ENCODE peak calls at places on chromosomes 2 and 18, in five cellular contexts. K is HFF-Myc; H is breast epithelium; V is psoas muscle; R is CD8-positive, alpha-beta memory T cell. W is an unnamed sample.

GRCh38 chr18:58668211-58668610 is 3.1 kb upstream of the MALT1 start:
- DNase-seq in K (no peak), R (no peak), H (no peak), V (no peak), W (no peak)

GRCh38 chr2:241040811-241041334 is 42.5 kb downstream of the SNED1 start:
- DNase-seq in K (no peak), R (no peak), H (no peak), V (no peak), W (no peak)

GRCh38 chr2:138276367-138276766 is 225.2 kb upstream of the SPOPL start:
- DNase-seq in K (no peak), H (no peak), V (no peak), R (no peak), W (no peak)

GRCh38 chr2:196166876-196167275 is 4.5 kb downstream of the STK17B start:
- DNase-seq in V (no peak), R (no peak), H (no peak), K (no peak), W (no peak)

GRCh38 chr18:48801728-48802542 is 148.8 kb downstream of the SMAD7 start:
- DNase-seq in K (no peak), V (no peak), R (no peak), H (peak; percentile 25), W (no peak)

GRCh38 chr2:45190481-45190880 is 181.2 kb upstream of the SIX2 start:
- DNase-seq in K (no peak), V (no peak), H (no peak), R (no peak), W (no peak)

GRCh38 chr2:10385501-10385900 is 62.6 kb downstream of the ODC1 start:
- DNase-seq in V (no peak), H (no peak), K (no peak), R (no peak), W (no peak)

GRCh38 chr2:229445013-229445412 is 173.9 kb upstream of the PID1 start:
- DNase-seq in H (peak; percentile 54), K (peak; percentile 83), V (peak; percentile 65), R (no peak), W (peak; percentile 81)

GRCh38 chr2:58853420-58853819 is 612.3 kb upstream of the FANCL start:
- DNase-seq in V (no peak), H (no peak), K (no peak), R (no peak), W (no peak)

GRCh38 chr2:64036343-64036742 is 17.1 kb upstream of the VPS54 start:
- DNase-seq in H (no peak), K (no peak), V (no peak), R (no peak), W (no peak)

GRCh38 chr18:47882641-47883040 is 47.8 kb downstream of the SMAD2 start:
- DNase-seq in K (no peak), R (no peak), V (no peak), H (no peak), W (no peak)

GRCh38 chr18:9613550-9614400 is 584 bp downstream of the PPP4R1 start:
- DNase-seq in R (peak; percentile 39), V (peak; percentile 59), H (peak; percentile 55), K (no peak), W (no peak)

GRCh38 chr2:109322111-109322510 is 193.1 kb downstream of the SH3RF3 start:
- DNase-seq in K (peak; percentile 87), R (no peak), V (peak; percentile 90), H (peak; percentile 77), W (peak; percentile 96)

GRCh38 chr2:159609933-159610523 is 6.3 kb downstream of the BAZ2B start:
- DNase-seq in R (no peak), V (no peak), K (no peak), H (no peak), W (no peak)

GRCh38 chr18:76361219-76361618 is 133.8 kb downstream of the ZNF516 start:
- DNase-seq in V (no peak), K (no peak), H (no peak), R (no peak), W (no peak)

GRCh38 chr18:9758624-9759075 is 50.5 kb downstream of the RAB31 start:
- DNase-seq in H (no peak), V (no peak), K (no peak), R (no peak), W (no peak)

GRCh38 chr18:24601624-24602023 is 141.2 kb downstream of the HRH4 start:
- DNase-seq in R (no peak), V (no peak), H (no peak), K (no peak), W (no peak)

GRCh38 chr2:241007111-241007510 is 8.7 kb downstream of the SNED1 start:
- DNase-seq in K (no peak), V (no peak), H (no peak), R (no peak), W (no peak)

GRCh38 chr2:12243381-12243780 is 473.4 kb upstream of the TRIB2 start:
- DNase-seq in R (no peak), V (no peak), H (no peak), K (no peak), W (no peak)

GRCh38 chr2:66344087-66344663 is 90.8 kb upstream of the MEIS1 start:
- DNase-seq in K (no peak), R (no peak), H (no peak), V (no peak), W (no peak)

GRCh38 chr2:6943523-6943922 is 26.3 kb downstream of the RNF144A start:
- DNase-seq in K (no peak), R (no peak), H (no peak), V (no peak), W (no peak)

GRCh38 chr2:58734365-58734764 is 493.2 kb upstream of the FANCL start:
- DNase-seq in H (no peak), R (no peak), V (no peak), K (no peak), W (no peak)

GRCh38 chr2:70011786-70012185 is 50.4 kb upstream of the ASPRV1 start:
- DNase-seq in K (no peak), H (no peak), V (no peak), R (no peak), W (no peak)

GRCh38 chr18:58670561-58671121 is 624 bp upstream of the MALT1 start:
- DNase-seq in H (no peak), K (no peak), V (no peak), R (no peak), W (no peak)

GRCh38 chr18:709771-710170 is 2.7 kb downstream of the ENOSF1 start:
- DNase-seq in K (no peak), H (no peak), V (no peak), R (no peak), W (no peak)

GRCh38 chr2:187165936-187166335 is 282.1 kb downstream of the CALCRL start:
- DNase-seq in R (no peak), H (no peak), V (no peak), K (no peak), W (no peak)

DNA sequence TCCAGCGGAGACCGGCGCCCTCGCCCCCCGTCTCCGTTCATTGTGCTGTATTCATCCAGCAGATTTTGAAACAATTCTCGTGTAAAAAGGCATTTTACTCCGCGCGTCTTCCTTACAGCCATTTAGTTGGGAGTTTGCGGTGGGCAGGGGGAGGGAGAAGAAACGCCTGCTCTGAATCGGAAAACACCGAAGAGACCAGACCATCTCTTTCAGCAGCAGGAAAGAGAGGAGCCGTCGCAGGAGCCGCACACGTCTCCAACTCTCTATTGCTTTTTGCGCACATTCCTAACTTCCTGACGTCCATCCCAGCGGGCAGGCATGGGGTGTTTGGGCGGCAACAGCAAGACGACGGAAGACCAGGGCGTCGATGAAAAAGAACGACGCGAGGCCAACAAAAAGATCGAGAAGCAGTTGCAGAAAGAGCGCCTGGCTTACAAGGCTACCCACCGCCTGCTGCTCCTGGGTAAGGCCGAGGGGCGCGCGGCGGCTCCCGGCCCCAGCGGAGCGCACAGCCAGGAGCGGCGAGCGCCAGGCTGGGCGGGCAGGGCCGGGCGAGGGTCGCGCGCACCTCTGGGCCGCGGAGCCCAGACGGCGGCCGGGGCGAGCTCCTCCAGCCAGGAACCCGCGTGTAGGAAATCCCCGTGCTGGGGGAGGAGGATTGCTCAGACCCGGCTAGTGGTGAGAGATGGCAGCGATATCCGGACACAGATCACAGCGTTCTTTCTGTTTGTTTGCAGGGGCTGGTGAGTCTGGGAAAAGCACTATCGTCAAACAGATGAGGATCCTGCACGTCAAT is 63.2 kb downstream of the GNAL start:
- DNase-seq in K (no peak), V (no peak), H (no peak), R (no peak), W (no peak)
- H3K4me3 ChIP-seq in K (no peak overlapping the region), V (peak overlapping the region; percentile 37), H (peak overlapping the region; percentile 42), R (no peak overlapping the region), W (no peak overlapping the region)

DNA sequence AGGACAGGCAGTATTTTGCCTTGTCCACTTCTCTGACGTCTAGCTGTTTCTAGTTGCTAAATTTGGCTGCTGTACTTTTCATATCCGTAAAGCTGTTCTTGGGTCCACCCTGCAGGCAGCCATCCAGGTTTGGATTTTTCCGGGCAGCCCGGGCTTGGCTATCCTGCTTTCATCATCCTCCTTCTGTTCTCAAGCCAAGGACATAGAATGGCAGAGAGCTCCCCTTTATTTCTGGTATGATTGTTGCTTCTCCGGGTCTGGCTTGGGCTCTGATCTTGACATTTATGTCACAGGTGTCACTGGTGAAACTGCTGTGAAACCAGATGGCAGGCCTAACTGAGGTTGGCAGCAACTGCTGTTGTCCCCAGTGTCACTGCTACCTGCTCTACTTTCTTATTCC is 35.5 kb downstream of the SCN2A start:
- DNase-seq in V (peak; percentile 73), R (no peak), H (peak; percentile 54), K (no peak), W (no peak)
- H3K4me3 ChIP-seq in V (peak overlapping the region; percentile 6), R (no peak overlapping the region), H (no peak overlapping the region), K (no peak overlapping the region), W (no peak overlapping the region)

DNA sequence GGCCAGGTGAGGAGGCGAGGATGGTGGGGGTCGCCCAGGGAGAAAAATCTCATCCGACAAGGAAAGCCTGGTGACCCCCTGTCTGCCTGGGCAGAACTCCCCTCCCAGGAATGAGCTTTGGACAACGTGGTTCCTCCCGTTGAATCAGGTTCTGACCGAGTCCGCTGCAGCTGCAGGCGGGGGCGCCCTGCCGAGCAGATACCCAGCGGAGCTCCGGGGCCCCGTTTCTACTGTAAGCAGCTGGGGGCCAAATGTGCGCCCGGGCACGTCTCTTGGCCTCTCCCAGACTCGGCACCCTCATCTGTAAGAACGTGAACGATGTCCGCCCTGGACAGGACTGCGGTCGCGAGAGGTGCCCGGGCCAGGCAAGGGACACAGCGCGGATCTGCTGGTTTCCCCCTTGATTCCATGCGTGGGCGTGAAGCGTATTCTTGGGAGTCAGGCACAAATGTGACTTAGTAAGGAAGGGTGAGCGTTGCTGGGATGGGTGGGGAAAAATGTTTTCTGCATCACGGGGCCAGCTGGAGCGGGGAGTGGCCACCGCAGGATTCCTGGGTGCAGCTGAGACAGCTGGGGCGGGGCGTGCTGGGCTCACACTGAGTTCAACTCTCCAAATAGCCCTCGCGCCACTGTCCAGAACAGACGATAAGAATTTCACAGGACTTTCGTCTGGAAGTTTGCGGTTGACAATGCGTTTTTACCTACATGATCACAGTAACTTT is 20.2 kb upstream of the TUBB6 start:
- DNase-seq in R (no peak), H (peak; percentile 71), V (peak; percentile 83), K (no peak), W (peak; percentile 92)
- H3K4me3 ChIP-seq in R (no peak overlapping the region), H (peak overlapping the region; percentile 40), V (peak overlapping the region; percentile 58), K (peak overlapping the region; percentile 46), W (peak overlapping the region; percentile 39)

GRCh38 chr2:24492283-24493272 is 1.5 kb downstream of the NCOA1 start:
- DNase-seq in R (no peak), H (no peak), K (no peak), V (peak; percentile 22), W (no peak)

GRCh38 chr2:24494415-24494814 is 3.4 kb downstream of the NCOA1 start:
- DNase-seq in H (no peak), K (no peak), R (no peak), V (no peak), W (no peak)

GRCh38 chr2:24495451-24495850 is 4.4 kb downstream of the NCOA1 start:
- DNase-seq in H (no peak), R (no peak), K (no peak), V (no peak), W (no peak)

GRCh38 chr2:24491626-24492282 is 700 bp downstream of the NCOA1 start:
- DNase-seq in H (peak; percentile 54), V (peak; percentile 66), R (peak; percentile 65), K (no peak), W (no peak)

GRCh38 chr2:24493713-24494112 is 2.7 kb downstream of the NCOA1 start:
- DNase-seq in K (no peak), R (no peak), V (no peak), H (no peak), W (no peak)
- H3K4me3 ChIP-seq in K (no peak overlapping the region), R (no peak overlapping the region), V (peak overlapping the region; percentile 86), H (peak overlapping the region; percentile 81), W (no peak overlapping the region)

W was measured in BJ.